ENCODE peak calls at places on chromosomes 1 and 21, in four cellular contexts. X is AG09319, F is AML-193, C is iris pigment epithelial cell. Y is an unnamed sample.

GRCh38 chr1:245546875-245547274 is 392.1 kb downstream of the KIF26B start:
- DNase-seq in X (no peak), F (no peak), C (no peak), Y (peak; percentile 73)

GRCh38 chr21:36610201-36610600 is 88.7 kb upstream of the SIM2 start:
- DNase-seq in X (no peak), F (no peak), C (peak; percentile 67), Y (no peak)

GRCh38 chr1:70044832-70045231 is 160.5 kb downstream of the LRRC40 start:
- DNase-seq in X (no peak), F (no peak), C (peak; percentile 79), Y (no peak)

GRCh38 chr1:110212165-110213142 is 2.3 kb downstream of the KCNC4 start:
- DNase-seq in X (no peak), F (no peak), C (no peak), Y (no peak)

GRCh38 chr1:37994886-37995566 is 5.2 kb upstream of the SF3A3 start:
- DNase-seq in X (no peak), F (no peak), C (no peak), Y (peak; percentile 33)

GRCh38 chr1:183164350-183164749 is 21.7 kb upstream of the LAMC2 start:
- DNase-seq in X (no peak), F (no peak), C (peak; percentile 81), Y (no peak)

GRCh38 chr21:37153935-37154350 is 80.9 kb downstream of the TTC3 start:
- DNase-seq in X (no peak), F (no peak), C (peak; percentile 54), Y (peak; percentile 40)

GRCh38 chr1:89723863-89724262 is 90.9 kb downstream of the LRRC8C start:
- DNase-seq in X (no peak), F (no peak), C (peak; percentile 24), Y (peak; percentile 71)

GRCh38 chr1:12615916-12616708 is 1.9 kb downstream of the DHRS3 start:
- DNase-seq in X (no peak), F (no peak), C (peak; percentile 71), Y (peak; percentile 16)

GRCh38 chr21:44755227-44755626 is 43.9 kb upstream of the TSPEAR start:
- DNase-seq in X (no peak), F (no peak), C (peak; percentile 20), Y (no peak)

GRCh38 chr1:185238447-185238846 is 78.6 kb downstream of the IVNS1ABP start:
- DNase-seq in X (no peak), F (peak; percentile 39), C (peak; percentile 35), Y (peak; percentile 4)

GRCh38 chr21:26148834-26149354 is 21.7 kb downstream of the APP start:
- DNase-seq in X (no peak), F (no peak), C (peak; percentile 66), Y (no peak)

GRCh38 chr1:217018648-217019047 is 295.4 kb upstream of the ESRRG start:
- DNase-seq in X (no peak), F (no peak), C (no peak), Y (no peak)

GRCh38 chr1:230109871-230110667 is 43.0 kb downstream of the GALNT2 start:
- DNase-seq in X (no peak), F (no peak), C (no peak), Y (peak; percentile 34)

GRCh38 chr1:168507271-168507670 is 36.5 kb downstream of the XCL2 start:
- DNase-seq in X (no peak), F (no peak), C (no peak), Y (no peak)

Y was measured in MV-4-11.